ENCODE peak calls at places on chromosomes 16 and 17, in five cellular contexts. R is activated naive CD8-positive, alpha-beta T cell treated with anti-CD3 and anti-CD28 coated beads, Interleukin-2, amount 50 U/mL, for 16 hours; L is lung microvascular endothelial cell; P is HT1080; S is progenitor cell of endocrine pancreas. K is an unnamed sample.

GRCh38 chr17:67557921-67558320 is 159.8 kb upstream of the NOL11 start:
- DNase-seq in R (no peak), L (no peak), S (no peak), P (no peak), K (peak; percentile 12)

GRCh38 chr17:18968945-18969887 is 17.3 kb downstream of the SLC5A10 start:
- DNase-seq in R (no peak), L (peak; percentile 20), S (no peak), P (peak; percentile 33), K (peak; percentile 55)

GRCh38 chr16:68332411-68333121 is 21.7 kb downstream of the PRMT7 start:
- DNase-seq in L (peak; percentile 78), P (no peak), S (no peak), R (no peak), K (no peak)

GRCh38 chr16:84528317-84528716 is 23.9 kb upstream of the MEAK7 start:
- DNase-seq in S (no peak), L (no peak), R (no peak), P (no peak), K (no peak)

GRCh38 chr17:50866261-50866949 is at the start of gene TOB1:
- DNase-seq in R (peak; percentile 91), L (peak; percentile 98), P (peak; percentile 90), S (peak; percentile 97), K (peak; percentile 96)

GRCh38 chr17:2292100-2292499 is 11.5 kb downstream of the SMG6 start:
- DNase-seq in P (no peak), R (no peak), S (no peak), L (no peak), K (peak; percentile 7)

GRCh38 chr16:87762620-87763019 is 3.2 kb downstream of the KLHDC4 start:
- DNase-seq in S (no peak), L (no peak), R (no peak), P (no peak), K (no peak)

GRCh38 chr17:8753976-8754440 is 4.3 kb downstream of the SPDYE4 start:
- DNase-seq in L (peak; percentile 60), P (peak; percentile 22), R (no peak), S (no peak), K (peak; percentile 18)

GRCh38 chr17:41444186-41444585 is 3.4 kb upstream of the KRT38 start:
- DNase-seq in R (no peak), P (no peak), S (no peak), L (no peak), K (no peak)

GRCh38 chr16:72990571-72990970 is 57.4 kb downstream of the ZFHX3 start:
- DNase-seq in L (no peak), R (no peak), S (no peak), P (no peak), K (no peak)

GRCh38 chr16:2527784-2528100 is 3.5 kb downstream of the CEMP1 start:
- DNase-seq in R (no peak), L (no peak), S (no peak), P (no peak), K (no peak)

GRCh38 chr16:21563676-21564075 is 35.7 kb upstream of the METTL9 start:
- DNase-seq in L (no peak), S (no peak), R (no peak), P (no peak), K (no peak)

GRCh38 chr17:8337802-8338744 is 1.6 kb upstream of the ODF4 start:
- DNase-seq in R (no peak), S (no peak), L (no peak), P (no peak), K (no peak)

GRCh38 chr17:42519546-42520444 is 16.2 kb upstream of the NAGLU start:
- DNase-seq in P (peak; percentile 98), L (peak; percentile 92), R (no peak), S (no peak), K (peak; percentile 99)

GRCh38 chr17:57870283-57870635 is 20.4 kb upstream of the MRPS23 start:
- DNase-seq in P (no peak), L (no peak), S (no peak), R (no peak), K (peak; percentile 49)

GRCh38 chr17:65027305-65027704 is 29.2 kb downstream of the GNA13 start:
- DNase-seq in R (no peak), P (peak; percentile 84), S (no peak), L (peak; percentile 47), K (peak; percentile 75)

GRCh38 chr16:83955218-83956130 is 2.4 kb downstream of the OSGIN1 start:
- DNase-seq in L (peak; percentile 42), S (no peak), R (no peak), P (no peak), K (peak; percentile 14)

GRCh38 chr17:17924131-17924856 is 47.9 kb downstream of the TOM1L2 start:
- DNase-seq in P (no peak), R (no peak), S (no peak), L (no peak), K (no peak)

GRCh38 chr17:45910667-45911066 is 16.3 kb downstream of the MAPT start:
- DNase-seq in S (no peak), P (no peak), L (no peak), R (no peak), K (no peak)

K was measured in M059J.